ENCODE peak calls at places on chromosomes 7 and 10, in seven cellular contexts. E is fibroblast of lung, M is neuronal stem cell, A is tibial nerve, V is K562, B is A549, T is psoas muscle. N is an unnamed sample.

GRCh38 chr10:94412439-94412838 is 10.1 kb downstream of the TBC1D12 start:
- DNase-seq in M (no peak), T (no peak), A (no peak), V (no peak), B (no peak), E (peak), N (no peak)

GRCh38 chr10:74177140-74177677 is 26.2 kb downstream of the ADK start:
- DNase-seq in B (no peak), V (peak), T (peak), E (peak), A (peak), M (no peak), N (peak)

GRCh38 chr10:78964952-78965633 is 103.7 kb upstream of the ZMIZ1 start:
- DNase-seq in M (peak), A (no peak), B (peak), E (peak), T (peak), V (peak), N (peak)

GRCh38 chr10:121927361-121927840 is 430 bp downstream of the ATE1 start:
- DNase-seq in T (peak), B (peak), E (peak), M (no peak), A (no peak), V (no peak), N (peak)

GRCh38 chr7:92608380-92609322 is 18.5 kb upstream of the FAM133B start:
- DNase-seq in M (peak), A (no peak), B (no peak), E (no peak), V (peak), T (no peak), N (peak)

GRCh38 chr7:88307841-88308240 is 1.1 kb upstream of the STEAP4 start:
- DNase-seq in E (no peak), M (no peak), A (no peak), T (no peak), B (no peak), V (no peak), N (no peak)

GRCh38 chr7:111763221-111763791 is 201.0 kb upstream of the IMMP2L start:
- DNase-seq in A (no peak), T (no peak), B (peak), E (peak), V (no peak), M (peak), N (no peak)

GRCh38 chr10:122265896-122266295 is 5.2 kb upstream of the BTBD16 start:
- DNase-seq in B (no peak), V (no peak), E (no peak), A (no peak), M (no peak), T (no peak), N (no peak)

GRCh38 chr10:120011359-120012132 is 119.0 kb downstream of the SEC23IP start:
- DNase-seq in M (no peak), B (no peak), V (no peak), A (no peak), T (no peak), E (no peak), N (no peak)

GRCh38 chr7:98423043-98423442 is 22.2 kb upstream of the BAIAP2L1 start:
- DNase-seq in M (no peak), A (no peak), B (peak), E (peak), V (peak), T (no peak), N (no peak)

GRCh38 chr10:22606164-22606614 is 108.2 kb downstream of the PIP4K2A start:
- DNase-seq in T (no peak), B (no peak), E (no peak), M (no peak), V (no peak), A (peak), N (no peak)

GRCh38 chr7:29929018-29929807 is 60.4 kb downstream of the SCRN1 start:
- DNase-seq in V (no peak), E (no peak), B (no peak), M (no peak), T (no peak), A (no peak), N (no peak)

GRCh38 chr10:72729528-72729927 is 37.6 kb downstream of the MCU start:
- DNase-seq in B (no peak), M (no peak), A (no peak), V (no peak), E (no peak), T (no peak), N (no peak)

GRCh38 chr10:89744021-89744420 is 42.6 kb downstream of the KIF20B start:
- DNase-seq in B (no peak), M (no peak), E (peak), A (no peak), T (no peak), V (no peak), N (no peak)

GRCh38 chr10:3702056-3702546 is 82.9 kb downstream of the KLF6 start:
- DNase-seq in B (no peak), M (no peak), T (no peak), E (no peak), A (no peak), V (no peak), N (no peak)

GRCh38 chr10:70838270-70838669 is 22.5 kb downstream of the SGPL1 start:
- DNase-seq in E (no peak), M (no peak), B (no peak), T (no peak), V (no peak), A (no peak), N (no peak)

GRCh38 chr10:13776861-13777301 is 190.1 kb downstream of the PRPF18 start:
- DNase-seq in V (no peak), M (no peak), A (no peak), E (no peak), B (no peak), T (no peak), N (no peak)

GRCh38 chr7:152502813-152503790 is 67.3 kb upstream of the KMT2C start:
- DNase-seq in T (no peak), M (no peak), B (no peak), V (no peak), E (no peak), A (no peak), N (no peak)

GRCh38 chr7:45089314-45089891 is 634 bp upstream of the NACAD start:
- DNase-seq in B (peak), V (peak), T (peak), E (peak), M (peak), A (peak), N (peak)

GRCh38 chr10:1626410-1626809 is 110.9 kb downstream of the ADARB2 start:
- DNase-seq in M (no peak), B (no peak), E (no peak), V (no peak), A (no peak), T (no peak), N (no peak)

GRCh38 chr10:113062977-113063967 is 113.2 kb downstream of the TCF7L2 start:
- DNase-seq in E (no peak), A (no peak), T (no peak), M (no peak), B (no peak), V (peak), N (no peak)

GRCh38 chr7:44482502-44483485 is 7.7 kb downstream of the NUDCD3 start:
- DNase-seq in B (no peak), M (no peak), A (no peak), V (no peak), T (no peak), E (no peak), N (no peak)

GRCh38 chr10:15345450-15345849 is 25.6 kb downstream of the FAM171A1 start:
- DNase-seq in V (no peak), T (no peak), A (no peak), M (no peak), E (no peak), B (no peak), N (no peak)

GRCh38 chr10:72525277-72525676 is 100.6 kb downstream of the MICU1 start:
- DNase-seq in T (no peak), V (no peak), M (no peak), B (peak), A (no peak), E (no peak), N (no peak)

GRCh38 chr10:124516181-124516580 is 54.6 kb downstream of the LHPP start:
- DNase-seq in V (no peak), T (no peak), B (no peak), A (no peak), M (no peak), E (no peak), N (no peak)

GRCh38 chr7:155299539-155300202 is 2.0 kb downstream of the INSIG1 start:
- DNase-seq in A (no peak), E (no peak), V (no peak), T (no peak), B (no peak), M (no peak), N (no peak)

GRCh38 chr10:133442191-133442966 is 11.4 kb upstream of the SCART1 start:
- DNase-seq in E (no peak), A (no peak), V (no peak), M (no peak), B (no peak), T (peak), N (no peak)

GRCh38 chr10:103550229-103550628 is 56.7 kb downstream of the NEURL1 start:
- DNase-seq in B (no peak), M (no peak), T (no peak), E (no peak), A (no peak), V (no peak), N (no peak)
- H3K4me3 ChIP-seq in B (no peak), M (no peak), T (no peak), E (no peak), A (no peak), V (no peak), N (no peak)

GRCh38 chr10:52212802-52213510 is 101.1 kb upstream of the DKK1 start:
- DNase-seq in V (no peak), E (no peak), M (no peak), B (no peak), A (no peak), T (no peak), N (no peak)
- H3K27ac ChIP-seq in V (no peak), E (peak), M (no peak), B (no peak), A (no peak), T (peak), N (no peak)

GRCh38 chr7:37352251-37352650 is 96.4 kb downstream of the ELMO1 start:
- DNase-seq in T (no peak), M (no peak), V (no peak), A (no peak), E (no peak), B (no peak), N (no peak)

GRCh38 chr7:37354661-37355131 is 94.0 kb downstream of the ELMO1 start:
- DNase-seq in B (no peak), E (peak), T (peak), A (peak), V (peak), M (no peak), N (peak)

GRCh38 chr7:37357277-37357996 is 91.2 kb downstream of the ELMO1 start:
- DNase-seq in M (no peak), E (no peak), T (no peak), B (no peak), A (no peak), V (peak), N (no peak)

GRCh38 chr7:37352974-37353948 is 95.4 kb downstream of the ELMO1 start:
- DNase-seq in E (no peak), V (peak), A (no peak), T (no peak), B (no peak), M (no peak), N (no peak)

GRCh38 chr7:37353949-37354660 is 94.6 kb downstream of the ELMO1 start:
- DNase-seq in B (no peak), A (no peak), T (no peak), M (no peak), V (no peak), E (no peak), N (no peak)
- H3K4me3 ChIP-seq in B (no peak), A (no peak), T (no peak), M (no peak), V (no peak), E (no peak), N (no peak)

DNA sequence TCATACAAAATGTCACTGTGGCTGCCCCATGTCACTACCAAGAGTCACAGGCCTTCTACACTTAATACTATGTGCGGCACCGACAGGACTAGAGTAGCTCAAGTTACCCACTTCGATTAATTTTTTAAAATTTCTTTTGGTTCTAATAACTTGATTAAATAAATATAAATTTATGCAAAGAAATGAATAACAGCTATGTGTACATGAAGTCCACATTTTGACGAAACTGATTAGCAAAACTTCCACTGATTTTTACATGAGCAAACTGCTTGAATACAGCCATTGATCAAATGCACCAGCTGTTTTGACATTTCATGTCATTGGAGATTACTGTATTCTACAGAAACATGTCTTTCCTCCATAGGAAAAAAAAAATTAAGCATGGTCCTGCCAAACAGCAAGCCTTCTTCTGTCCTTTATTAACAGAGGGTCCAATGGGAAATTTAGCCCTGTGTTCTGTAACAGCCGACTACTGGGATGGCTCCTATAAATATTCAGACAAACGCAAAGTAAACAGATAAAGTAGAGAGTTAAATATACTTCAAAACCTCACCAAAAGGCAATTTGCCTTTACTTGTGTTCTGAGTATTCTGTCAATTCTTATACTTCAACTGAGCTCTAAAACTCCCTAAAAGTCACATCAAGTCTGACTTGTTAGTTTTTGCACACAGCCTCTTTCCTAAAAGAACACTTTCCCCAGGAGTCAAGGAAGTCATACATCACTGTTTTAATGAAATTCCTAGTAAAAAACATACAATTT is 3.2 kb downstream of the COBL start:
- DNase-seq in T (no peak), E (no peak), A (no peak), V (no peak), B (no peak), M (no peak), N (no peak)
- H3K27ac ChIP-seq in T (peak), E (no peak), A (no peak), V (no peak), B (no peak), M (no peak), N (no peak)

GRCh38 chr7:21543528-21544302 is 876 bp downstream of the DNAH11 start:
- DNase-seq in B (no peak), A (no peak), E (peak), T (no peak), M (peak), V (no peak), N (no peak)
- H3K4me3 ChIP-seq in B (peak), A (peak), E (peak), T (peak), M (peak), V (no peak), N (peak)

GRCh38 chr10:24360286-24361127 is 151.6 kb downstream of the KIAA1217 start:
- DNase-seq in V (peak), T (peak), M (peak), A (peak), E (peak), B (peak), N (peak)

GRCh38 chr10:24358022-24358421 is 149.1 kb downstream of the KIAA1217 start:
- DNase-seq in A (no peak), T (no peak), E (no peak), B (no peak), M (no peak), V (no peak), N (no peak)

GRCh38 chr10:24355289-24355688 is 146.4 kb downstream of the KIAA1217 start:
- DNase-seq in V (no peak), A (no peak), T (no peak), B (no peak), M (no peak), E (no peak), N (no peak)

GRCh38 chr10:24353319-24353718 is 144.4 kb downstream of the KIAA1217 start:
- DNase-seq in T (no peak), V (no peak), B (no peak), E (no peak), A (no peak), M (no peak), N (no peak)

DNA sequence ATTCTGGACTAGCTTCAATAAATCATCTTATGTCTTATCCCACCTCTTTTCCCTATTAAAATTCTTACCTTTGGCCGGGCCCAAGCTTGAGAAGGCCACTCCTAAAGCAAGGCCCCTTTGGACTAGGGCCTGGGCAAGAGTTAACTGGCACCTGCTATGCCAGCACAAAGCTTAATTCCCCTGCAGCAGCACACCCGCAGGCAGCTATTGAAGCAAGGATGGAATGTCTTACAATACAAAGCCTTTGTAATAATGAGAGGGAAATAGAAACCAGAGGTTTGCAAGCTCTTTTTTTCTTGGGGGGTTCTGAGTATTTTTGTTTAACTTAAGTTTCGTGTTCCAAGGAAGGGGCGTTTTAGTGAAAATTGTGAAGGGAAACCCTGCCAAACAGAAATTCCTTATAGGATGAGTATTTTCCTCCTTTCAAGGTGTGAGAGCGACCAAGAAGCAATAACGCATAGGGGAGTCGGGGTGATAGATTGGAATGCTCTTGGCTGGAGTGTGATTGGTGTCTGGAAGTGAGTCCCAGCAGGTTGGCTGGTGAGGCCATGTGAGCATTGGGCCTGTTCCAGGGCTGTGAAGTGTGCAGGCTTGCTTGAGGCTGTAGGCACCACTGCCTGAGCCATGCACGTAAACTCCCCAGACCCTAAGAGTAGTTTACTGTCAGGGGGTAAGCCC is 148.5 kb downstream of the KIAA1217 start:
- DNase-seq in A (no peak), M (peak), E (no peak), B (no peak), T (no peak), V (no peak), N (no peak)
- H3K27ac ChIP-seq in A (no peak), M (no peak), E (no peak), B (no peak), T (peak), V (no peak), N (no peak)

DNA sequence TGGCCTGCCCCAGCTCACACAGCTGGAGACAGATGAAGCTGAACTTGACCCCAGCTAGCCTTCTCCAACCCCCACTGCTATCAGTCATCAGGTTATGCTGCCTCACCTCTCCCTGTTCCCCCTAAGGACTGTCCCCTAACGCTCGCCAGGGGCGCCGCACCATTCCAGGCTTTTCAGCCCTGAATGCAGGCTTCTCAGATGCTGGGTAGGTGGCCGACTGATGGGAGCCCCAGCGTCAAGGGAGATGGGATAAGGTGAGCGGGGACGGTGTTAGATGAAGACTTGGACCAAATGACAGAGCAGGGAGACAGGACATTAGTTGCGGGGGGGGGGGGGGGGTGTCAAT is 15.8 kb upstream of the OPALIN start:
- DNase-seq in T (no peak), E (no peak), M (no peak), A (no peak), B (no peak), V (peak), N (no peak)
- H3K4me3 ChIP-seq in T (peak), E (no peak), M (peak), A (peak), B (peak), V (peak), N (no peak)

GRCh38 chr7:106068986-106069385 is 43.1 kb downstream of the SYPL1 start:
- DNase-seq in B (no peak), M (no peak), A (no peak), E (no peak), T (no peak), V (no peak), N (no peak)
- H3K27ac ChIP-seq in B (no peak), M (no peak), A (no peak), E (no peak), T (peak), V (no peak), N (no peak)

GRCh38 chr7:64849250-64849923 is 53.7 kb upstream of the ZNF273 start:
- DNase-seq in T (peak), E (no peak), B (no peak), A (no peak), V (peak), M (no peak), N (peak)
- H3K4me3 ChIP-seq in T (peak), E (no peak), B (no peak), A (no peak), V (no peak), M (no peak), N (no peak)